ENCODE peak calls at places on chromosomes 13 and 19, in eight cellular contexts. S is PC-9; E is ovary; I is RCC 7860; V is AG04450; R is stimulated activated CD4-positive, alpha-beta T cell treated with anti-CD3 and anti-CD28 coated beads, Interleukin-4, amount 100 ng/mL, for 1 hour; H is stimulated activated CD8-positive, alpha-beta memory T cell treated with anti-CD3 and anti-CD28 coated beads, Interleukin-15, amount 100 ng/mL, for 24 hours; F is IMR-90. X is an unnamed sample.

GRCh38 chr13:94362411-94362909 is 117.0 kb downstream of the DCT start:
- DNase-seq in V (peak), E (peak), I (peak), S (peak), F (peak), H (no peak), R (peak), X (no peak)

GRCh38 chr13:89310943-89311342 is 1639.8 kb downstream of the SLITRK5 start:
- DNase-seq in E (no peak), R (no peak), H (no peak), I (no peak), S (no peak), F (no peak), V (no peak), X (no peak)

GRCh38 chr13:24631922-24632321 is 48.3 kb upstream of the ATP12A start:
- DNase-seq in S (no peak), I (no peak), E (no peak), H (no peak), F (no peak), R (no peak), V (no peak), X (no peak)

GRCh38 chr13:68375004-68375403 is 1144.9 kb upstream of the PCDH9 start:
- DNase-seq in I (no peak), R (no peak), V (no peak), H (no peak), S (no peak), E (no peak), F (no peak), X (no peak)

GRCh38 chr13:41495044-41495443 is 37.7 kb downstream of the RGCC start:
- DNase-seq in S (no peak), F (no peak), V (no peak), I (no peak), H (no peak), R (no peak), E (no peak), X (no peak)

GRCh38 chr19:17394891-17395415 is 957 bp upstream of the CCDC194 start:
- DNase-seq in I (peak), H (peak), F (peak), S (peak), R (peak), E (peak), V (no peak), X (peak)

GRCh38 chr13:33514362-33514761 is 228.8 kb upstream of the STARD13 start:
- DNase-seq in F (no peak), R (no peak), E (no peak), V (no peak), H (no peak), I (no peak), S (no peak), X (no peak)

GRCh38 chr13:31201341-31202024 is 1.7 kb downstream of the B3GLCT start:
- DNase-seq in H (no peak), S (no peak), E (peak), R (no peak), I (peak), V (no peak), F (peak), X (peak)

GRCh38 chr19:3699741-3700241 is 477 bp downstream of the PIP5K1C start:
- DNase-seq in I (no peak), F (no peak), R (peak), H (no peak), E (no peak), S (no peak), V (no peak), X (no peak)

GRCh38 chr19:35715981-35716734 is 1.6 kb upstream of the KMT2B start:
- DNase-seq in S (no peak), R (no peak), E (peak), H (no peak), V (no peak), F (peak), I (peak), X (peak)

GRCh38 chr19:34732548-34733255 is 1.3 kb upstream of the ZNF181 start:
- DNase-seq in V (no peak), F (no peak), S (no peak), E (peak), I (no peak), H (no peak), R (no peak), X (no peak)

GRCh38 chr13:44404261-44405139 is 30.9 kb downstream of the SERP2 start:
- DNase-seq in F (no peak), R (no peak), H (no peak), V (no peak), I (no peak), E (no peak), S (no peak), X (peak)

GRCh38 chr13:45292176-45292575 is 48.8 kb downstream of the TPT1 start:
- DNase-seq in S (peak), H (no peak), R (no peak), E (no peak), V (no peak), I (no peak), F (no peak), X (no peak)

GRCh38 chr13:40986328-40986856 is 32.7 kb downstream of the ELF1 start:
- DNase-seq in V (no peak), I (no peak), H (no peak), R (no peak), F (peak), S (no peak), E (no peak), X (no peak)